ENCODE peak calls at places on chromosomes 3 and 15, in six cellular contexts. F is epithelial cell of proximal tubule, P is GM12865, Z is PC-3, G is cardiac fibroblast, B is choroid plexus epithelial cell. V is an unnamed sample.

GRCh38 chr3:133384331-133385027 is 15.4 kb upstream of the BFSP2 start:
- DNase-seq in G (peak), B (peak), P (peak), F (no peak), Z (peak), V (no peak)

GRCh38 chr3:183775781-183776180 is 49.6 kb downstream of the MAP6D1 start:
- DNase-seq in G (no peak), Z (no peak), P (no peak), F (no peak), B (peak), V (no peak)

GRCh38 chr3:135497979-135498378 is 467.5 kb upstream of the PPP2R3A start:
- DNase-seq in Z (no peak), P (no peak), G (no peak), B (no peak), F (no peak), V (no peak)

GRCh38 chr3:107521466-107522059 is 1.2 kb upstream of the BBX start:
- DNase-seq in P (peak), G (no peak), B (no peak), F (no peak), Z (no peak), V (no peak)

GRCh38 chr3:174884776-174885568 is 25.8 kb downstream of the NAALADL2 start:
- DNase-seq in P (no peak), F (no peak), B (no peak), G (no peak), Z (no peak), V (no peak)

GRCh38 chr15:62888628-62889027 is 153.9 kb upstream of the TPM1 start:
- DNase-seq in G (no peak), B (no peak), F (no peak), Z (peak), P (no peak), V (no peak)

GRCh38 chr3:178079966-178080365 is 456.3 kb upstream of the KCNMB2 start:
- DNase-seq in Z (no peak), B (no peak), P (no peak), F (no peak), G (no peak), V (no peak)

GRCh38 chr3:186790261-186790981 is 7.0 kb downstream of the EIF4A2 start:
- DNase-seq in G (peak), B (peak), F (no peak), Z (peak), P (peak), V (no peak)

GRCh38 chr3:43338295-43338694 is 52.0 kb downstream of the SNRK start:
- DNase-seq in B (peak), P (no peak), Z (no peak), F (no peak), G (peak), V (no peak)

GRCh38 chr15:96327155-96327741 is 3.3 kb upstream of the NR2F2 start:
- DNase-seq in G (peak), P (peak), Z (peak), B (peak), F (peak), V (peak)
- H3K4me3 ChIP-seq in G (peak), P (peak), Z (peak), B (peak), F (peak), V (peak)

DNA sequence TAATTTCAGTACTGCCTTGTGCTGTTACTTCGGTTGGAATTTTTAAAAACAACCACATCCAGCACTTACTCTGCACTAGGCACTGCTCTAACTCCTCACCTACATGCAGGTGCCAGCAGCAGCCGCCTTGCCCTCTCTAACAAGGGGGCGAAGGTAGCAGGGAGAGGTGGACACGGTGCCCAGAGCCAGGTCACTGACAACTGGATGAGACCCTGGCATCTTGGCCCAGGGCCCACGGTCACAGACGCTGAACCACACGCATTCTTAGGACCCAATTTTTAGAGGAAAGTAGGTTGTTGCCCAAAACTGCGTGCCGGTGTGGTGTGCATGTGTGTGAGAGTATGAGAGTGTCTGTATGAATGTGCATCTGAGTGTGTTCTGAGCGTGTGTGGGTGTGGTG is 63.4 kb upstream of the GATA2 start:
- DNase-seq in Z (no peak), F (no peak), B (no peak), P (no peak), G (no peak), V (no peak)
- H3K4me3 ChIP-seq in Z (no peak), F (no peak), B (no peak), P (no peak), G (no peak), V (no peak)

DNA sequence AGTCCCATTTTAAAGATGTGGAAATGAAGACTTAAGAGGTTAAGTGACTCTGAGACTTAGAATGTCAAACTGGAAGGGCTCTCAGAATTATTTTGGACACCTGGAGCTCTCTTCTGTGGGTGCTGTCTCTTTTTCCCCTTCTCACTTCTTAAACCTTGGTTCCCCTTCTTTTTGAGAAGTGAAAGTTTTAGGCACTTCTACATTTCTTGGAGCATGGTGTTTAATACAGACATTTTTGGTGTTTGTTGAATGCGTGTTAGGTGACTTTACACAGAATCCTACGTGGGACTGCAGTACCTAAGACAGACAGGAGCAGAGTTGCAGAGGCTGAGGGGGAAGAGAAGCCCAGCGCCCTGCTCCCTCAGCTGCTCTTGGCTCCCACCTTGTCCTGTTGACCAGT is 133.3 kb downstream of the MDFIC2 start:
- DNase-seq in P (peak), G (no peak), F (no peak), Z (no peak), B (no peak), V (no peak)
- H3K4me3 ChIP-seq in P (no peak), G (no peak), F (no peak), Z (no peak), B (no peak), V (no peak)

DNA sequence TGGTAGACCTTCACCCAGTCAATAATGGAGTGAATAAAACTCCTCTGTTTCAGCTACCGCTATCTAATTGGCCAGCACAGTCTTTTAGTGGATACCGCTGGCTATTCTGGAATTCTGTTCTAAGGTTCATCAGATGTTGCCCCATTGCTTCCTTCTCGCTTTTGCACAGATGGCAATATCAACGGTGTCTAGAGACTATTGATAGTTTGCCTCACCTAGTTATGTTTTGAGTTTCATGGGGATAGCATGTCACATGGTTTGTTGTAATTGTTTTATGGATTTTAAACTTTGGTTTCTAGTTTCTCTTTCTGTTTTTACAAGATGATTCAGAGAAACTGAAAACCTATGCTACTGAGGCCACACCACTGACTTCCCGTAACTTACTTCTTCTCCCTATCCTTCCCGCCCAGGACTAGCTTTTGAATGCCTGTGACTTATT is 2.0 kb downstream of the XRN1 start:
- DNase-seq in F (no peak), G (peak), B (peak), Z (peak), P (peak), V (peak)
- H3K4me3 ChIP-seq in F (peak), G (peak), B (peak), Z (peak), P (peak), V (peak)

DNA sequence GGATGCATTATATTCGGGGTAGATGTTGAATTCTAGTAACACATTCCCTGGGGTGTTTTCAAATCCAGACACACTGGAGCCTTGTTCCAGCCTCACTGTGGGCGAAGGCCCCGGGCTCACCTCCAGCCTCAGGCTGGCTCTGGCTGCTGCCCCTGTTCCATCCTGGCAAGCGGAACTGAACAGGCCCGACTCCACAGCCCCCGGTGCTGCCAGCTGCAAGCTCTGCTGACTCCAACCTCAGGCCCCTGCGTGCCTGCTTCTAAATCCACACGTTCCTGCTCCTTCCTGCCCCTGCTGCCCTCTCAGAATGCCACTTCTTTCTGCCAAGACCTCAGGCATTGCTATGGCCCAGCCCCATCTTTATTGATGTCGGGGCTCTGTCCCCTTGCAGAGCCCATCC is 90.6 kb downstream of the LIPC start:
- DNase-seq in G (no peak), B (no peak), P (no peak), F (no peak), Z (no peak), V (no peak)
- H3K4me3 ChIP-seq in G (no peak), B (no peak), P (no peak), F (no peak), Z (no peak), V (no peak)

DNA sequence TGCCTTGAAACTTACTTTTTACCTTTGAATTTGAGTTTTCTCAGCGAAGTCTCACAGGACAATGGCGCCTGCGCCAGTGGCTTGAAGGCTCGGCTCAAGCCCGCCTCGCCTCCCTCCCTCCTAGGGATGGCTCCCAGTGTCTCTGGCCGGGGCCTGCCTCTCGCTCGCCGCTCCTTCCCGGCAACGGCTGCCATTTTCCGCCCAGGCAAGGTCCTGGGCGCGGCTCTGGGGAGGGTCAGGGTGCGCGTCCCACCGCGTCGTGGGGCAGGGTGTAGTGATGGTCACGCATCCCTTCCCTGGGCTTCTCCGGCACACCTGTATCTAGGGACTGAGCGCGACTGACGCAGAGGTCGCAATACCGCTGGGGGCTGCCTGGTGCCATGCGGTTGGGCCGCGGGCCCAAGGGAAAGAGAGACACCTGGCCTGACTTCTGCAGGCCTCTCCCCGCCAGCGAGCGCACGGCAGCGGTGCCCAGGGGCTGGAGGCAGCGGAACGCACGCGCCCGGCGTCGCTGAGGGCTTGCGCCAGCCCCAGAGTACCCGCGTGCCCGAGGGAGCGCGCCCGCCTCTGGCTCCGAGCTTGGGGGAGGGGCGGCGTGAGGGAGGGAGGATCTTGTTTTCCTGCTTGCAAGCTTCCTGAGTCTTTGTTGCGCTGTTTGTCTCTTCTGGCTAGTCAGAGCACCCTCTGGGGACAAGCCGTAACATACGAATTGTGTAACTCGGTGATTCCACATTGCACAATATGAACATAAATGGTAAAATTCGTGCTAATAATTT is 20.7 kb upstream of the FEM1B start:
- DNase-seq in Z (peak), F (no peak), P (peak), G (peak), B (peak), V (peak)
- H3K4me3 ChIP-seq in Z (peak), F (peak), P (peak), G (peak), B (peak), V (peak)